ENCODE peak calls at places on chromosomes 7 and 10, in four cellular contexts. L is GM12878, N is K562, M is SK-N-SH. F is an unnamed sample.

GRCh38 chr7:140010194-140010895 is 52.4 kb downstream of the PARP12 start:
- DNase-seq in L (no peak), M (peak), N (no peak), F (no peak)

GRCh38 chr7:42272793-42273665 is 36.0 kb upstream of the GLI3 start:
- DNase-seq in N (no peak), M (no peak), L (no peak), F (peak)

GRCh38 chr10:86170255-86171153 is 196.1 kb downstream of the GRID1 start:
- DNase-seq in L (peak), N (no peak), M (no peak), F (no peak)

GRCh38 chr7:153430931-153431330 is 621.3 kb upstream of the DPP6 start:
- DNase-seq in N (no peak), L (no peak), M (no peak), F (no peak)

GRCh38 chr7:157576415-157576814 is 239.6 kb downstream of the DNAJB6 start:
- DNase-seq in L (no peak), M (no peak), N (peak), F (peak)

GRCh38 chr7:24851791-24852190 is 94.5 kb upstream of the GSDME start:
- DNase-seq in L (no peak), N (peak), M (no peak), F (no peak)

GRCh38 chr7:32879460-32879859 is 12.1 kb downstream of the KBTBD2 start:
- DNase-seq in L (no peak), N (peak), M (no peak), F (no peak)

GRCh38 chr10:96244354-96244753 is 27.0 kb downstream of the BLNK start:
- DNase-seq in N (no peak), M (no peak), L (peak), F (no peak)

GRCh38 chr7:55132890-55133551 is 114.2 kb downstream of the EGFR start:
- DNase-seq in L (no peak), N (peak), M (no peak), F (no peak)

GRCh38 chr7:119175916-119176627 is 951.6 kb downstream of the ANKRD7 start:
- DNase-seq in N (peak), M (peak), L (peak), F (peak)

GRCh38 chr7:5234852-5235831 is 45.1 kb downstream of the WIPI2 start:
- DNase-seq in L (peak), M (no peak), N (no peak), F (no peak)

GRCh38 chr10:95282115-95282514 is 8.7 kb downstream of the PDLIM1 start:
- DNase-seq in N (no peak), M (no peak), L (no peak), F (no peak)

GRCh38 chr10:34538291-34538829 is 276.7 kb downstream of the PARD3 start:
- DNase-seq in M (no peak), N (no peak), L (peak), F (peak)

GRCh38 chr7:1926908-1927306 is 256.8 kb downstream of the ELFN1 start:
- DNase-seq in M (no peak), L (no peak), N (no peak), F (no peak)

GRCh38 chr10:33539137-33539536 is 204.7 kb upstream of the NRP1 start:
- DNase-seq in N (no peak), M (no peak), L (no peak), F (no peak)

GRCh38 chr10:93352638-93353383 is 129.3 kb downstream of the MYOF start:
- DNase-seq in M (peak), L (no peak), N (peak), F (no peak)

GRCh38 chr7:31782411-31782991 is 95.5 kb downstream of the PPP1R17 start:
- DNase-seq in M (peak), N (peak), L (peak), F (no peak)

GRCh38 chr7:135970045-135970444 is 7.1 kb downstream of the MTPN start:
- DNase-seq in N (no peak), L (no peak), M (no peak), F (no peak)

GRCh38 chr7:135966341-135967043 is 10.7 kb downstream of the MTPN start:
- DNase-seq in N (no peak), M (no peak), L (no peak), F (no peak)

GRCh38 chr7:135974667-135975066 is 2.5 kb downstream of the MTPN start:
- DNase-seq in L (no peak), N (no peak), M (no peak), F (no peak)

GRCh38 chr7:135971366-135971725 is 5.8 kb downstream of the MTPN start:
- DNase-seq in N (no peak), M (no peak), L (no peak), F (no peak)

GRCh38 chr7:135970682-135971365 is 6.3 kb downstream of the MTPN start:
- DNase-seq in M (no peak), L (peak), N (no peak), F (no peak)
- TF ChIP-seq USF1 in M (no peak), L (no peak), N (no peak), F (no peak)

GRCh38 chr7:7897509-7897908 is 71.1 kb upstream of the GLCCI1 start:
- DNase-seq in N (no peak), L (no peak), M (no peak), F (no peak)

GRCh38 chr7:7889791-7890568 is 78.6 kb upstream of the GLCCI1 start:
- DNase-seq in L (no peak), M (no peak), N (peak), F (no peak)

GRCh38 chr7:7895004-7895650 is 73.5 kb upstream of the GLCCI1 start:
- DNase-seq in L (no peak), M (no peak), N (no peak), F (no peak)

GRCh38 chr7:7898155-7898554 is 70.4 kb upstream of the GLCCI1 start:
- DNase-seq in N (no peak), L (no peak), M (no peak), F (no peak)

DNA sequence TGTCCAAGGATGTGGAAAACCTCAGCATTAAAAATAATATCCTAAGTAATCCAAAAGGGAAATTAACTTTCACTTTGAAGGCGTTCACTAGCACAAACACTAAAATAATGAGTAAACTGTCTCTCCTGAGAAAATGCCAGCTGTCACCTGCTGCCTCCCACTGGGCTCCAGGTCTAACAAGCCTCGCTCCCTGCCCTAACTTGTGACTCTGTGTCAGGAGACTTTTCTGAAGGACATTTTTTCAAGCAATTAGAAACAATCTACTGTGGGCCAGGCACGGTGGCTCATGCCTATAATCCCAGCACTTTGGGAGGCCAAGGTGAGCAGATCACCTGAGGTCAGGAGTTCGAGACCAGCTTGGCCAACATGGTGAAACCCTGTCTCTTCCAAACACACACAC is 72.8 kb upstream of the GLCCI1 start:
- DNase-seq in M (no peak), L (no peak), N (no peak), F (peak)
- TF ChIP-seq USF1 in M (no peak), L (no peak), N (no peak), F (no peak)

GRCh38 chr7:73631558-73631957 is 7.2 kb upstream of the MLXIPL start:
- DNase-seq in L (no peak), M (no peak), N (no peak), F (no peak)
- TF ChIP-seq USF1 in L (no peak), M (no peak), N (no peak), F (no peak)

GRCh38 chr10:27192284-27192683 is 37.1 kb downstream of the MASTL start:
- DNase-seq in M (peak), N (no peak), L (no peak), F (no peak)

GRCh38 chr10:27188897-27189296 is 33.7 kb downstream of the MASTL start:
- DNase-seq in L (no peak), M (no peak), N (peak), F (no peak)

GRCh38 chr10:27190508-27190907 is 35.4 kb downstream of the MASTL start:
- DNase-seq in M (no peak), N (no peak), L (no peak), F (no peak)

GRCh38 chr10:27188259-27188658 is 33.1 kb downstream of the MASTL start:
- DNase-seq in M (no peak), N (no peak), L (no peak), F (no peak)
- TF ChIP-seq USF1 in M (no peak), N (no peak), L (no peak), F (no peak)

GRCh38 chr10:113357688-113358306 is 195.1 kb upstream of the HABP2 start:
- DNase-seq in M (no peak), L (no peak), N (no peak), F (peak)

GRCh38 chr10:113359664-113360063 is 193.2 kb upstream of the HABP2 start:
- DNase-seq in M (no peak), L (no peak), N (no peak), F (no peak)

GRCh38 chr10:113362645-113363091 is 190.2 kb upstream of the HABP2 start:
- DNase-seq in M (no peak), L (no peak), N (no peak), F (no peak)

GRCh38 chr10:113356794-113357687 is 195.8 kb upstream of the HABP2 start:
- DNase-seq in L (no peak), N (no peak), M (no peak), F (no peak)

GRCh38 chr10:113360870-113361269 is 192.0 kb upstream of the HABP2 start:
- DNase-seq in M (no peak), L (no peak), N (no peak), F (no peak)
- TF ChIP-seq USF1 in M (no peak), L (no peak), N (no peak), F (no peak)

GRCh38 chr7:135188298-135188984 is 17.9 kb upstream of the CYREN start:
- DNase-seq in M (no peak), N (no peak), L (no peak), F (no peak)

GRCh38 chr7:135190703-135191102 is 20.2 kb upstream of the CYREN start:
- DNase-seq in N (no peak), L (no peak), M (no peak), F (no peak)

GRCh38 chr7:135186841-135187253 is 16.3 kb upstream of the CYREN start:
- DNase-seq in M (no peak), L (no peak), N (no peak), F (no peak)

GRCh38 chr7:135189961-135190360 is 19.5 kb upstream of the CYREN start:
- DNase-seq in M (peak), N (no peak), L (no peak), F (no peak)

GRCh38 chr7:135189221-135189662 is 18.7 kb upstream of the CYREN start:
- DNase-seq in L (no peak), M (no peak), N (no peak), F (no peak)
- TF ChIP-seq USF1 in L (no peak), M (no peak), N (no peak), F (no peak)

GRCh38 chr7:30240401-30240800 is 44.0 kb upstream of the ZNRF2 start:
- DNase-seq in N (peak), M (no peak), L (no peak), F (no peak)
- TF ChIP-seq USF1 in N (no peak), M (no peak), L (no peak), F (no peak)

DNA sequence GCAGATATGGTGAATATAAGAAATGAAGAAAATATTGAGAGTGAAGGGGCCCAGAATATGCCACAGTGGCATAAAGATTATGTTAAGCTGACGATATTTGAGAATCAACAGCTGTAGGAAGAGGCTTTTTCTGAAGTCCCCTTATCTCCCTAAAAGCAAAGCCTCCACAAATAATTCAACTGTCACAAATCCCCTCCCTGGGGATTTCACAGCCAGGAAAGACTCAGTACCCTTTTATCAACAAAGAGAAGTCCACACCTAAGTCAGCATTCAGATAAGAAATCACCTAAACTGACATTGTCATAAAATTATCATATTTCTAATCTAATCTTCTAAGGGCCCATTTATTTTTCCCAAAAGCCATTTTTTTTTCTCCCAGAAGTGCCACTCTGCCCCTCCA is 284.9 kb upstream of the VWC2 start:
- DNase-seq in L (no peak), N (no peak), M (no peak), F (no peak)
- TF ChIP-seq USF1 in L (no peak), N (no peak), M (no peak), F (no peak)